ENCODE peak calls at places on chromosomes 7 and 10, in eight cellular contexts. O is WERI-Rb-1, C is IMR-90, B is hepatocyte, F is left ventricle myocardium inferior, U is NCI-H446, E is progenitor cell of endocrine pancreas, L is cardiac fibroblast. Y is an unnamed sample.

GRCh38 chr7:156731651-156732050 is 91.1 kb downstream of the RNF32 start:
- DNase-seq in O (no peak), C (peak), B (no peak), F (no peak), U (no peak), E (no peak), L (no peak), Y (no peak)

GRCh38 chr10:76779163-76779820 is 858.3 kb downstream of the KCNMA1 start:
- DNase-seq in O (no peak), C (peak), B (peak), F (no peak), U (no peak), E (no peak), L (peak), Y (peak)

GRCh38 chr7:100602889-100603696 is 930 bp downstream of the PCOLCE start:
- DNase-seq in O (no peak), C (peak), B (peak), F (peak), U (no peak), E (no peak), L (peak), Y (peak)

GRCh38 chr7:130150587-130150986 is 54.6 kb downstream of the TMEM209 start:
- DNase-seq in O (no peak), C (no peak), B (no peak), F (no peak), U (no peak), E (no peak), L (no peak), Y (no peak)

GRCh38 chr7:26078437-26079362 is 73.3 kb upstream of the NFE2L3 start:
- DNase-seq in O (peak), C (no peak), B (peak), F (peak), U (peak), E (peak), L (peak), Y (peak)

GRCh38 chr7:92590711-92591310 is 621 bp upstream of the FAM133B start:
- DNase-seq in O (peak), C (no peak), B (no peak), F (no peak), U (no peak), E (no peak), L (no peak), Y (no peak)

GRCh38 chr10:96619120-96619519 is 32.3 kb upstream of the TM9SF3 start:
- DNase-seq in O (peak), C (no peak), B (no peak), F (peak), U (no peak), E (no peak), L (no peak), Y (no peak)

GRCh38 chr7:158407581-158408331 is 179.9 kb downstream of the PTPRN2 start:
- DNase-seq in O (no peak), C (no peak), B (peak), F (no peak), U (peak), E (no peak), L (peak), Y (peak)

GRCh38 chr10:44301781-44302400 is 83.0 kb downstream of the CXCL12 start:
- DNase-seq in O (no peak), C (peak), B (no peak), F (no peak), U (peak), E (no peak), L (no peak), Y (no peak)

GRCh38 chr7:15525652-15526263 is 36.1 kb downstream of the AGMO start:
- DNase-seq in O (no peak), C (no peak), B (no peak), F (no peak), U (no peak), E (no peak), L (no peak), Y (no peak)

GRCh38 chr7:133973710-133974109 is 153.4 kb upstream of the LRGUK start:
- DNase-seq in O (no peak), C (no peak), B (no peak), F (no peak), U (no peak), E (no peak), L (no peak), Y (no peak)

GRCh38 chr7:134741901-134742635 is 37.4 kb upstream of the CALD1 start:
- DNase-seq in O (no peak), C (peak), B (no peak), F (no peak), U (no peak), E (no peak), L (peak), Y (no peak)

GRCh38 chr10:69505636-69506318 is 54.5 kb downstream of the TSPAN15 start:
- DNase-seq in O (no peak), C (no peak), B (peak), F (no peak), U (no peak), E (no peak), L (no peak), Y (no peak)

GRCh38 chr7:13411151-13411550 is 578.3 kb downstream of the ETV1 start:
- DNase-seq in O (no peak), C (no peak), B (no peak), F (no peak), U (peak), E (no peak), L (no peak), Y (no peak)

GRCh38 chr10:129941199-129942018 is 22.7 kb downstream of the EBF3 start:
- DNase-seq in O (peak), C (no peak), B (no peak), F (peak), U (no peak), E (no peak), L (no peak), Y (no peak)

GRCh38 chr10:123470570-123470969 is 195.6 kb upstream of the GPR26 start:
- DNase-seq in O (no peak), C (no peak), B (no peak), F (no peak), U (no peak), E (no peak), L (no peak), Y (no peak)

GRCh38 chr7:105136221-105136620 is 122.2 kb downstream of the KMT2E start:
- DNase-seq in O (no peak), C (no peak), B (peak), F (no peak), U (no peak), E (no peak), L (no peak), Y (peak)

GRCh38 chr7:24192701-24193100 is 91.3 kb upstream of the NPY start:
- DNase-seq in O (no peak), C (no peak), B (peak), F (no peak), U (no peak), E (no peak), L (no peak), Y (no peak)

GRCh38 chr10:45419673-45420020 is 45.6 kb downstream of the ALOX5 start:
- DNase-seq in O (no peak), C (no peak), B (no peak), F (no peak), U (no peak), E (no peak), L (peak), Y (no peak)

GRCh38 chr10:4201866-4202825 is 417.1 kb upstream of the KLF6 start:
- DNase-seq in O (no peak), C (no peak), B (no peak), F (no peak), U (no peak), E (no peak), L (no peak), Y (peak)

GRCh38 chr7:28301148-28301641 is 111.1 kb upstream of the CREB5 start:
- DNase-seq in O (no peak), C (peak), B (no peak), F (no peak), U (no peak), E (no peak), L (peak), Y (peak)

GRCh38 chr7:24718977-24719491 is 38.2 kb downstream of the GSDME start:
- DNase-seq in O (no peak), C (no peak), B (no peak), F (no peak), U (no peak), E (no peak), L (no peak), Y (no peak)

GRCh38 chr7:147547252-147547897 is 1043.2 kb upstream of the C7orf33 start:
- DNase-seq in O (peak), C (peak), B (peak), F (no peak), U (no peak), E (no peak), L (peak), Y (no peak)

GRCh38 chr7:116021237-116021636 is 9.3 kb downstream of the TFEC start:
- DNase-seq in O (no peak), C (no peak), B (no peak), F (no peak), U (no peak), E (no peak), L (no peak), Y (no peak)

GRCh38 chr10:124708246-124708779 is 35.9 kb downstream of the FAM53B start:
- DNase-seq in O (no peak), C (no peak), B (no peak), F (no peak), U (no peak), E (no peak), L (no peak), Y (no peak)

GRCh38 chr10:97095701-97096300 is 90.0 kb downstream of the SLIT1 start:
- DNase-seq in O (no peak), C (no peak), B (no peak), F (no peak), U (no peak), E (no peak), L (no peak), Y (no peak)

GRCh38 chr10:96133135-96133534 is 3.0 kb downstream of the ZNF518A start:
- DNase-seq in O (no peak), C (peak), B (no peak), F (no peak), U (no peak), E (no peak), L (no peak), Y (peak)

GRCh38 chr10:23373156-23373555 is 28.6 kb upstream of the C10orf67 start:
- DNase-seq in O (no peak), C (no peak), B (no peak), F (no peak), U (no peak), E (no peak), L (no peak), Y (no peak)

GRCh38 chr7:116525913-116526857 is 1.3 kb downstream of the CAV1 start:
- DNase-seq in O (peak), C (peak), B (peak), F (peak), U (peak), E (peak), L (peak), Y (peak)

GRCh38 chr7:105581066-105581811 is at the start of gene EFCAB10:
- DNase-seq in O (peak), C (peak), B (peak), F (peak), U (peak), E (peak), L (peak), Y (peak)

GRCh38 chr7:37097276-37097675 is 351.4 kb downstream of the ELMO1 start:
- DNase-seq in O (no peak), C (no peak), B (no peak), F (no peak), U (no peak), E (no peak), L (no peak), Y (no peak)

GRCh38 chr7:144830811-144831210 is 5.0 kb downstream of the TPK1 start:
- DNase-seq in O (no peak), C (peak), B (peak), F (no peak), U (no peak), E (no peak), L (peak), Y (no peak)

Y was measured in foreskin fibroblast.